ENCODE peak calls at places on chromosomes 1 and 21, in four cellular contexts. X, I, N and V are unnamed samples.

GRCh38 chr1:71695820-71696219 is 586.5 kb downstream of the NEGR1 start:
- DNase-seq in X (no peak), I (no peak), N (no peak), V (no peak)

GRCh38 chr21:25456672-25457071 is 150.6 kb downstream of the MRPL39 start:
- DNase-seq in N (no peak), I (no peak), X (no peak), V (no peak)

GRCh38 chr1:2452583-2453315 is 23.3 kb upstream of the PLCH2 start:
- DNase-seq in N (no peak), I (no peak), X (no peak), V (no peak)

GRCh38 chr1:58584082-58584895 is 7.2 kb upstream of the TACSTD2 start:
- DNase-seq in I (no peak), N (peak), X (peak), V (no peak)

GRCh38 chr1:121516279-121516967 is 331.6 kb downstream of the SRGAP2C start:
- DNase-seq in X (no peak), N (no peak), I (no peak), V (no peak)

GRCh38 chr1:67430358-67431155 is at the start of gene SERBP1:
- DNase-seq in X (peak), N (peak), I (peak), V (peak)

GRCh38 chr1:221689138-221689537 is 52.8 kb downstream of the DUSP10 start:
- DNase-seq in X (no peak), N (no peak), I (no peak), V (no peak)

GRCh38 chr21:41707231-41707988 is 59.4 kb downstream of the RIPK4 start:
- DNase-seq in I (no peak), X (no peak), N (no peak), V (no peak)

GRCh38 chr1:204868340-204868700 is 2.3 kb upstream of the NFASC start:
- DNase-seq in X (no peak), I (no peak), N (no peak), V (no peak)

GRCh38 chr1:212309967-212310366 is 24.8 kb downstream of the PPP2R5A start:
- DNase-seq in N (no peak), I (no peak), X (no peak), V (no peak)

GRCh38 chr1:119537979-119538378 is 31.0 kb downstream of the HSD3B1 start:
- DNase-seq in N (no peak), I (no peak), X (no peak), V (no peak)

GRCh38 chr21:43317959-43318358 is 109.0 kb downstream of the SIK1 start:
- DNase-seq in X (no peak), I (no peak), N (peak), V (no peak)

GRCh38 chr1:192610114-192610958 is 25.6 kb upstream of the RGS13 start:
- DNase-seq in I (no peak), N (peak), X (peak), V (no peak)

GRCh38 chr1:241639653-241640148 is 468 bp downstream of the CHML start:
- DNase-seq in X (no peak), I (peak), N (peak), V (no peak)

GRCh38 chr1:212341090-212341489 is 55.9 kb downstream of the PPP2R5A start:
- DNase-seq in I (no peak), N (no peak), X (no peak), V (no peak)

GRCh38 chr21:44304846-44305245 is 5.0 kb downstream of the PFKL start:
- DNase-seq in N (peak), X (peak), I (no peak), V (peak)

GRCh38 chr1:53541761-53542550 is 82.8 kb downstream of the DMRTB1 start:
- DNase-seq in I (no peak), X (no peak), N (peak), V (no peak)

GRCh38 chr1:116820362-116820761 is 66.1 kb downstream of the CD2 start:
- DNase-seq in N (no peak), I (no peak), X (no peak), V (no peak)

GRCh38 chr1:162908780-162909179 is 47.8 kb upstream of the CCDC190 start:
- DNase-seq in N (no peak), I (no peak), X (no peak), V (no peak)

GRCh38 chr1:62384276-62385005 is 52.4 kb upstream of the USP1 start:
- DNase-seq in I (no peak), X (peak), N (no peak), V (no peak)

GRCh38 chr1:45473302-45473701 is 17.7 kb downstream of the TESK2 start:
- DNase-seq in N (no peak), X (no peak), I (no peak), V (no peak)

GRCh38 chr1:113978863-113979702 is at the start of gene OLFML3:
- DNase-seq in I (peak), X (peak), N (peak), V (no peak)
- TF ChIP-seq CTCF in I (peak), X (peak), N (peak), V (no peak)

GRCh38 chr1:34681481-34682451 is 73.1 kb upstream of the GJB5 start:
- DNase-seq in N (peak), X (peak), I (no peak), V (no peak)
- TF ChIP-seq CTCF in N (peak), X (peak), I (peak), V (peak)

GRCh38 chr1:167409183-167409582 is 109.1 kb downstream of the CD247 start:
- DNase-seq in N (peak), X (no peak), I (no peak), V (no peak)
- TF ChIP-seq CTCF in N (no peak), X (no peak), I (no peak), V (no peak)

GRCh38 chr1:183914891-183915290 is 110.0 kb downstream of the RGL1 start:
- DNase-seq in N (no peak), X (peak), I (no peak), V (no peak)

GRCh38 chr1:183915634-183916510 is 111.0 kb downstream of the RGL1 start:
- DNase-seq in I (no peak), X (peak), N (peak), V (no peak)

GRCh38 chr1:183922197-183922596 is 115.3 kb downstream of the COLGALT2 start:
- DNase-seq in X (no peak), I (no peak), N (peak), V (no peak)

GRCh38 chr1:183920651-183921050 is 115.7 kb downstream of the RGL1 start:
- DNase-seq in I (no peak), X (no peak), N (no peak), V (no peak)

GRCh38 chr1:183918589-183918988 is 113.7 kb downstream of the RGL1 start:
- DNase-seq in I (no peak), N (no peak), X (no peak), V (no peak)
- TF ChIP-seq CTCF in I (no peak), N (no peak), X (no peak), V (no peak)